ENCODE peak calls at places on chromosomes 13 and 19, in eight cellular contexts. One of them, this sample, is unnamed.

GRCh38 chr19:58544591-58545285 is 874 bp downstream of the TRIM28 start:
- DNase-seq in heart right ventricle: peak; percentile 50
- DNase-seq in GM23338: peak; percentile 49
- DNase-seq in IMR-90: peak; percentile 47
- DNase-seq in neural progenitor cell: peak; percentile 90
- DNase-seq in AG04450: no peak
- DNase-seq in RWPE1: peak; percentile 77
- DNase-seq in aorta: no peak
- DNase-seq in this sample: peak; percentile 67

GRCh38 chr13:102309110-102309509 is 92.7 kb downstream of the FGF14 start:
- DNase-seq in heart right ventricle: no peak
- DNase-seq in GM23338: no peak
- DNase-seq in IMR-90: no peak
- DNase-seq in neural progenitor cell: no peak
- DNase-seq in AG04450: no peak
- DNase-seq in RWPE1: no peak
- DNase-seq in aorta: no peak
- DNase-seq in this sample: no peak

GRCh38 chr13:49539313-49539712 is 43.6 kb downstream of the PHF11 start:
- DNase-seq in heart right ventricle: no peak
- DNase-seq in GM23338: no peak
- DNase-seq in IMR-90: peak; percentile 20
- DNase-seq in neural progenitor cell: no peak
- DNase-seq in AG04450: peak; percentile 42
- DNase-seq in RWPE1: no peak
- DNase-seq in aorta: no peak
- DNase-seq in this sample: no peak

GRCh38 chr19:5150902-5151741 is 182.2 kb downstream of the KDM4B start:
- DNase-seq in heart right ventricle: peak; percentile 8
- DNase-seq in GM23338: peak; percentile 60
- DNase-seq in IMR-90: no peak
- DNase-seq in neural progenitor cell: no peak
- DNase-seq in AG04450: no peak
- DNase-seq in RWPE1: no peak
- DNase-seq in aorta: no peak
- DNase-seq in this sample: peak; percentile 51

GRCh38 chr13:95644611-95645052 is at the start of gene DZIP1:
- DNase-seq in heart right ventricle: peak; percentile 80
- DNase-seq in GM23338: peak; percentile 97
- DNase-seq in IMR-90: peak; percentile 83
- DNase-seq in neural progenitor cell: peak; percentile 94
- DNase-seq in AG04450: peak; percentile 64
- DNase-seq in RWPE1: peak; percentile 60
- DNase-seq in aorta: peak; percentile 87
- DNase-seq in this sample: peak; percentile 79

GRCh38 chr19:2026770-2027169 is 11.3 kb upstream of the BTBD2 start:
- DNase-seq in heart right ventricle: no peak
- DNase-seq in GM23338: no peak
- DNase-seq in IMR-90: no peak
- DNase-seq in neural progenitor cell: no peak
- DNase-seq in AG04450: no peak
- DNase-seq in RWPE1: no peak
- DNase-seq in aorta: no peak
- DNase-seq in this sample: no peak

GRCh38 chr19:48284891-48285290 is 15.0 kb downstream of the ZNF114 start:
- DNase-seq in heart right ventricle: no peak
- DNase-seq in GM23338: no peak
- DNase-seq in IMR-90: peak; percentile 82
- DNase-seq in neural progenitor cell: no peak
- DNase-seq in AG04450: no peak
- DNase-seq in RWPE1: no peak
- DNase-seq in aorta: peak; percentile 9
- DNase-seq in this sample: no peak

GRCh38 chr19:20367811-20368294 is 197.7 kb downstream of the ZNF737 start:
- DNase-seq in heart right ventricle: no peak
- DNase-seq in GM23338: peak; percentile 75
- DNase-seq in IMR-90: no peak
- DNase-seq in neural progenitor cell: peak; percentile 71
- DNase-seq in AG04450: no peak
- DNase-seq in RWPE1: no peak
- DNase-seq in aorta: no peak
- DNase-seq in this sample: no peak

GRCh38 chr13:48739346-48740037 is 85.8 kb downstream of the CYSLTR2 start:
- DNase-seq in heart right ventricle: no peak
- DNase-seq in GM23338: no peak
- DNase-seq in IMR-90: peak; percentile 47
- DNase-seq in neural progenitor cell: no peak
- DNase-seq in AG04450: no peak
- DNase-seq in RWPE1: no peak
- DNase-seq in aorta: no peak
- DNase-seq in this sample: no peak

GRCh38 chr19:49786432-49786831 is 19.6 kb downstream of the AP2A1 start:
- DNase-seq in heart right ventricle: no peak
- DNase-seq in GM23338: no peak
- DNase-seq in IMR-90: peak; percentile 53
- DNase-seq in neural progenitor cell: no peak
- DNase-seq in AG04450: no peak
- DNase-seq in RWPE1: peak; percentile 70
- DNase-seq in aorta: no peak
- DNase-seq in this sample: no peak

GRCh38 chr19:49546825-49547565 is 19.2 kb downstream of the RCN3 start:
- DNase-seq in heart right ventricle: no peak
- DNase-seq in GM23338: peak; percentile 98
- DNase-seq in IMR-90: peak; percentile 89
- DNase-seq in neural progenitor cell: peak; percentile 95
- DNase-seq in AG04450: peak; percentile 86
- DNase-seq in RWPE1: peak; percentile 75
- DNase-seq in aorta: no peak
- DNase-seq in this sample: no peak

GRCh38 chr19:4206818-4207484 is 22.4 kb upstream of the EBI3 start:
- DNase-seq in heart right ventricle: no peak
- DNase-seq in GM23338: peak; percentile 45
- DNase-seq in IMR-90: peak; percentile 54
- DNase-seq in neural progenitor cell: no peak
- DNase-seq in AG04450: no peak
- DNase-seq in RWPE1: no peak
- DNase-seq in aorta: no peak
- DNase-seq in this sample: no peak

GRCh38 chr13:76035711-76036110 is 399.6 kb downstream of the LMO7 start:
- DNase-seq in heart right ventricle: no peak
- DNase-seq in GM23338: no peak
- DNase-seq in IMR-90: peak; percentile 74
- DNase-seq in neural progenitor cell: no peak
- DNase-seq in AG04450: no peak
- DNase-seq in RWPE1: no peak
- DNase-seq in aorta: no peak
- DNase-seq in this sample: no peak

GRCh38 chr13:25037057-25037813 is 58.7 kb upstream of the PABPC3 start:
- DNase-seq in heart right ventricle: no peak
- DNase-seq in GM23338: peak; percentile 90
- DNase-seq in IMR-90: peak; percentile 65
- DNase-seq in neural progenitor cell: peak; percentile 82
- DNase-seq in AG04450: peak; percentile 23
- DNase-seq in RWPE1: peak; percentile 48
- DNase-seq in aorta: no peak
- DNase-seq in this sample: no peak

GRCh38 chr13:97435297-97435682 is 1.3 kb downstream of the RAP2A start:
- DNase-seq in heart right ventricle: no peak
- DNase-seq in GM23338: no peak
- DNase-seq in IMR-90: no peak
- DNase-seq in neural progenitor cell: no peak
- DNase-seq in AG04450: no peak
- DNase-seq in RWPE1: no peak
- DNase-seq in aorta: no peak
- DNase-seq in this sample: no peak

DNA sequence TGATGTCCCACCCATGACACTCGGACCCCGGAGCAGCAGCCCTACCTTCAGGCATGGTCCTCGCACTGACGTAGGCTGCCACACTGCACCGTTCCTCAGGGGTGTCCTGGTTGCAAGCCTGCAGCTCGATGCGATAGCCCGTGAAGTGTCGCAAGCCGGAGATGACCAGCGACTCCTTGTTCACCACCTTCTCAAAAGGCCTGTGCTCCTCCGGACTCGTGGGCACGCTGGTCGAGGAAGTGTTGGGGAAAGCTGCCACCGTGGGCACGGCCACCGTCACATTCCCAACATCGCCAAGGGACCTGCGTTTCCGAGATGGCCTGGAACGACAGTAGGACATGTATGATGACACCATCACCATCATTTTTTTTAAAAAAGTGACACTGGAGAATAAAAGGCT is 73.3 kb downstream of the ZNF557 start:
- DNase-seq in heart right ventricle: no peak
- DNase-seq in GM23338: no peak
- DNase-seq in IMR-90: no peak
- DNase-seq in neural progenitor cell: no peak
- DNase-seq in AG04450: no peak
- DNase-seq in RWPE1: no peak
- DNase-seq in aorta: no peak
- DNase-seq in this sample: no peak
- H3K27ac ChIP-seq in heart right ventricle: no peak overlapping the region
- H3K27ac ChIP-seq in GM23338: no peak overlapping the region
- H3K27ac ChIP-seq in IMR-90: no peak overlapping the region
- H3K27ac ChIP-seq in neural progenitor cell: no peak overlapping the region
- H3K27ac ChIP-seq in AG04450: no peak overlapping the region
- H3K27ac ChIP-seq in RWPE1: no peak overlapping the region
- H3K27ac ChIP-seq in aorta: no peak overlapping the region
- H3K27ac ChIP-seq in this sample: no peak overlapping the region

DNA sequence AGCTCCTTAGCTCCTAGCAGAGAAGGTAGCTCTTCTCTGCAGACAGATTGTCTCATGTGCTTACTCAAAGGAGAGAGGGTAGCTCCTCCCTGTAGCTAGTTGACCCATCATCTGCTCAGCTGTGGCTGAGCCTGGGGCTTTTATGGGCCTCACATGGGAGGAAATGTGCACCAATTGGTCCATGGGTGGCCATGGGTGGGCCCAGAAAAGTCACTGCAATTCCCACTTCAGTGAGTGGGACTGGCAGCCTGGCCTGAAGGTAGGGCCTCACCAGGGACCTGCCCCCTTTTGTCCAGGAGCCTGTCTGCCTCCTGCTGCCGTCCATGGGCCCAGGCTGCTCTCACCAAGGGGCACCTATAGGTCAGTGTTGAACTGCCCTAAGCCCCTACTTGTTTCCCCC is 246.3 kb downstream of the GPC6 start:
- DNase-seq in heart right ventricle: no peak
- DNase-seq in GM23338: no peak
- DNase-seq in IMR-90: no peak
- DNase-seq in neural progenitor cell: no peak
- DNase-seq in AG04450: no peak
- DNase-seq in RWPE1: no peak
- DNase-seq in aorta: no peak
- DNase-seq in this sample: no peak
- H3K27ac ChIP-seq in heart right ventricle: no peak overlapping the region
- H3K27ac ChIP-seq in GM23338: no peak overlapping the region
- H3K27ac ChIP-seq in IMR-90: no peak overlapping the region
- H3K27ac ChIP-seq in neural progenitor cell: no peak overlapping the region
- H3K27ac ChIP-seq in AG04450: no peak overlapping the region
- H3K27ac ChIP-seq in RWPE1: no peak overlapping the region
- H3K27ac ChIP-seq in aorta: no peak overlapping the region
- H3K27ac ChIP-seq in this sample: no peak overlapping the region

DNA sequence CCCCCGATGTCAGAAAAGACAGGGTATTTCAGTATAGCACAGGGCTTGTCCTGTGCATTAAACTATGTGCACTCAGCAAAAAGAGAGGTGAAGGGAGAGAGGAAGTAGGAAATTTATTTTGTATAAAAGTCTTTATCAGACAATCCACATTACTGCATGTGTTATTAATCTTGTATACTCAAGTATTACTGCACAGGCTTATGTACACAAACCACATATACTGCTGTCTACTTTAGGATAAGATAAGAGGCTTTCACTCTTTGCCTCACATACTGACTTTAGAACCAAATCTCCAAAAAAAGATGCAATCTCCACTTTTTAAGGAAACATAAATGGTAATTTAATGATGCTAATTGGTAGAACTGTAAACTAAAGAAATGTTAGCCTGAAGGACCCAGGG is 500.9 kb downstream of the FOXO1 start:
- DNase-seq in heart right ventricle: no peak
- DNase-seq in GM23338: no peak
- DNase-seq in IMR-90: no peak
- DNase-seq in neural progenitor cell: no peak
- DNase-seq in AG04450: no peak
- DNase-seq in RWPE1: no peak
- DNase-seq in aorta: no peak
- DNase-seq in this sample: no peak
- H3K27ac ChIP-seq in heart right ventricle: no peak overlapping the region
- H3K27ac ChIP-seq in GM23338: no peak overlapping the region
- H3K27ac ChIP-seq in IMR-90: no peak overlapping the region
- H3K27ac ChIP-seq in neural progenitor cell: no peak overlapping the region
- H3K27ac ChIP-seq in AG04450: no peak overlapping the region
- H3K27ac ChIP-seq in RWPE1: no peak overlapping the region
- H3K27ac ChIP-seq in aorta: no peak overlapping the region
- H3K27ac ChIP-seq in this sample: no peak overlapping the region

DNA sequence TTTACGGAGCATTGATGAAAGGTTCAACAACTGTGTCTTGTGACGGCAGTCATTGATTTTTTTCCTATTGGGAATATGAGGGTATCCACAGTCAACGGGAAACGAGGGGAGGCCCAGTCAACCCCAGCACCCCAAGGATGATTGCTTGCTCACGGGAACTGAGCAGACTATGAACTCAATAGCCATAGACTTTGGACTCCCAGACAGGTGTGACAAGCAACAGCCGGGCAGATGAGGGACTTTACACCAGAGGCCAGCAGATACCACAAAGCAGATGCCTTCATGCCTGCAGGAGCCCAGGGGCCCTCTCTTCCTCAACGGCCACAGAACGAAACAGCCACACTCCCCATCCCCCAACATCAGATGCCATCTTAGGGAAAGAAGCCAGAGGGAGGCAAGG is 80.3 kb upstream of the FLT1 start:
- DNase-seq in heart right ventricle: no peak
- DNase-seq in GM23338: no peak
- DNase-seq in IMR-90: no peak
- DNase-seq in neural progenitor cell: no peak
- DNase-seq in AG04450: no peak
- DNase-seq in RWPE1: no peak
- DNase-seq in aorta: no peak
- DNase-seq in this sample: no peak
- H3K27ac ChIP-seq in heart right ventricle: no peak overlapping the region
- H3K27ac ChIP-seq in GM23338: no peak overlapping the region
- H3K27ac ChIP-seq in IMR-90: no peak overlapping the region
- H3K27ac ChIP-seq in neural progenitor cell: no peak overlapping the region
- H3K27ac ChIP-seq in AG04450: peak overlapping the region; percentile 74
- H3K27ac ChIP-seq in RWPE1: no peak overlapping the region
- H3K27ac ChIP-seq in aorta: no peak overlapping the region
- H3K27ac ChIP-seq in this sample: no peak overlapping the region